ENCODE peak calls at places on chromosome 15, in ten cellular contexts. C is A549; P is neuronal stem cell; G is NCI-H345; N is AG08396; D is NAMALWA; L is mammary epithelial cell; E is non-pigmented ciliary epithelial cell; I is epithelial cell of proximal tubule; T is activated naive CD4-positive, alpha-beta T cell treated with anti-CD3 and anti-CD28 coated beads for 36 hours. V is an unnamed sample.

GRCh38 chr15:66613743-66614142 is 47.9 kb upstream of the LCTL start:
- DNase-seq in N (no peak), L (no peak), T (no peak), I (no peak), C (no peak), D (no peak), E (no peak), G (no peak), P (no peak), V (no peak)

GRCh38 chr15:45265506-45265905 is 13.5 kb downstream of the SLC28A2 start:
- DNase-seq in P (no peak), E (no peak), N (no peak), D (no peak), L (peak), I (peak), G (no peak), C (no peak), T (no peak), V (no peak)

GRCh38 chr15:99140590-99140989 is 35.7 kb downstream of the SYNM start:
- DNase-seq in P (no peak), C (no peak), N (no peak), L (no peak), T (no peak), I (no peak), G (no peak), E (no peak), D (no peak), V (no peak)

GRCh38 chr15:45387379-45388007 is 9.1 kb upstream of the GATM start:
- DNase-seq in N (no peak), L (peak), G (no peak), I (no peak), C (peak), D (no peak), E (no peak), T (no peak), P (no peak), V (no peak)

GRCh38 chr15:74333093-74333492 is 34.4 kb downstream of the CYP11A1 start:
- DNase-seq in C (no peak), P (no peak), I (no peak), N (no peak), L (no peak), D (no peak), G (no peak), T (no peak), E (no peak), V (no peak)

GRCh38 chr15:81105521-81105920 is 28.5 kb upstream of the CFAP161 start:
- DNase-seq in G (no peak), N (no peak), D (no peak), L (no peak), T (no peak), E (no peak), I (no peak), C (no peak), P (no peak), V (no peak)

GRCh38 chr15:45389351-45389750 is 11.0 kb upstream of the GATM start:
- DNase-seq in D (no peak), T (no peak), P (no peak), G (no peak), L (no peak), N (no peak), I (no peak), C (no peak), E (no peak), V (no peak)

GRCh38 chr15:74866090-74866489 is 7.1 kb downstream of the SCAMP2 start:
- DNase-seq in D (no peak), G (no peak), I (no peak), T (no peak), E (no peak), C (peak), L (peak), N (peak), P (no peak), V (no peak)

GRCh38 chr15:44385344-44385942 is 42.0 kb upstream of the CTDSPL2 start:
- DNase-seq in P (no peak), T (no peak), G (no peak), N (no peak), L (no peak), I (no peak), D (no peak), C (no peak), E (no peak), V (no peak)

GRCh38 chr15:91129436-91129835 is 29.4 kb downstream of the SV2B start:
- DNase-seq in D (no peak), G (no peak), N (no peak), P (no peak), T (no peak), C (no peak), E (no peak), I (no peak), L (no peak), V (no peak)

GRCh38 chr15:88900309-88900981 is 5.1 kb upstream of the HAPLN3 start:
- DNase-seq in T (no peak), N (peak), P (no peak), I (no peak), E (no peak), L (no peak), G (no peak), D (no peak), C (peak), V (no peak)

GRCh38 chr15:49627407-49627877 is 6.6 kb downstream of the DTWD1 start:
- DNase-seq in N (peak), C (peak), G (no peak), I (no peak), T (no peak), D (no peak), L (peak), E (peak), P (no peak), V (no peak)

V was measured in naive thymus-derived CD4-positive, alpha-beta T cell.